ENCODE peak calls at places on chromosomes 16 and 17, in six cellular contexts. D is HEK293T; Y is NCI-H2081; M is body of pancreas; E is activated naive CD4-positive, alpha-beta T cell treated with Interleukin-2 at 50 U/mL for 16 hours; H is skeletal muscle cell. C is an unnamed sample.

GRCh38 chr17:27446569-27447301 is 9.5 kb upstream of the KSR1 start:
- DNase-seq in H (peak; percentile 84), M (no peak), D (no peak), Y (no peak), E (no peak), C (no peak)

GRCh38 chr16:83967838-83968482 is at the start of gene NECAB2:
- DNase-seq in H (no peak), D (peak; percentile 81), Y (no peak), E (no peak), M (peak; percentile 38), C (no peak)

GRCh38 chr17:77287432-77288068 is 146.8 kb downstream of the SEC14L1 start:
- DNase-seq in H (peak; percentile 79), E (no peak), M (peak; percentile 79), D (peak; percentile 44), Y (no peak), C (no peak)

GRCh38 chr16:54290203-54291106 is 3.9 kb upstream of the IRX3 start:
- DNase-seq in Y (no peak), E (no peak), M (no peak), H (no peak), D (no peak), C (no peak)

GRCh38 chr17:54899721-54900456 is 763 bp upstream of the TOM1L1 start:
- DNase-seq in D (no peak), Y (peak; percentile 56), E (no peak), M (no peak), H (no peak), C (no peak)

GRCh38 chr17:79981661-79982101 is 54.0 kb downstream of the TBC1D16 start:
- DNase-seq in E (no peak), Y (no peak), D (no peak), M (peak; percentile 8), H (no peak), C (no peak)

GRCh38 chr16:27932542-27933178 is 130.9 kb downstream of the GSG1L start:
- DNase-seq in E (no peak), Y (no peak), H (no peak), D (no peak), M (no peak), C (no peak)

GRCh38 chr17:81487487-81488275 is 24.9 kb downstream of the ACTG1 start:
- DNase-seq in Y (peak; percentile 73), M (peak; percentile 78), D (peak; percentile 95), H (no peak), E (peak; percentile 80), C (no peak)

GRCh38 chr17:1999557-2000251 is 25.4 kb downstream of the RTN4RL1 start:
- DNase-seq in H (no peak), E (no peak), Y (peak; percentile 18), D (no peak), M (peak; percentile 80), C (no peak)

GRCh38 chr16:24984903-24985675 is 30.1 kb downstream of the ARHGAP17 start:
- DNase-seq in D (no peak), M (no peak), E (no peak), Y (no peak), H (no peak), C (no peak)

GRCh38 chr17:3960764-3961163 is 3.5 kb downstream of the ATP2A3 start:
- DNase-seq in Y (no peak), H (peak; percentile 31), D (no peak), M (no peak), E (no peak), C (no peak)

GRCh38 chr16:75116081-75116910 is at the start of gene LDHD:
- DNase-seq in M (peak; percentile 91), Y (no peak), E (no peak), D (peak; percentile 60), H (no peak), C (no peak)

GRCh38 chr17:49995055-49995738 is at the start of gene DLX3:
- DNase-seq in D (peak; percentile 78), M (peak; percentile 67), E (peak; percentile 34), Y (peak; percentile 38), H (peak; percentile 6), C (peak; percentile 54)

GRCh38 chr16:50050802-50051201 is 15.0 kb upstream of the HEATR3 start:
- DNase-seq in H (no peak), Y (no peak), M (no peak), E (no peak), D (no peak), C (no peak)

GRCh38 chr17:73770115-73770848 is 126.0 kb upstream of the SDK2 start:
- DNase-seq in D (peak; percentile 59), M (peak; percentile 88), E (no peak), H (peak; percentile 23), Y (peak; percentile 78), C (no peak)

GRCh38 chr17:8256691-8257090 is 7.6 kb downstream of the PFAS start:
- DNase-seq in H (no peak), M (no peak), Y (no peak), E (no peak), D (no peak), C (no peak)

GRCh38 chr17:10622610-10623485 is 34.3 kb downstream of the MYH3 start:
- DNase-seq in E (no peak), D (no peak), M (no peak), H (no peak), Y (no peak), C (no peak)

GRCh38 chr17:56269509-56269908 is 116.2 kb downstream of the ANKFN1 start:
- DNase-seq in D (no peak), H (no peak), M (no peak), Y (no peak), E (no peak), C (no peak)

GRCh38 chr16:70568601-70569217 is 45.1 kb downstream of the SF3B3 start:
- DNase-seq in H (no peak), E (no peak), M (no peak), Y (no peak), D (no peak), C (no peak)

GRCh38 chr17:19579867-19580565 is 46.4 kb downstream of the SLC47A1 start:
- DNase-seq in D (no peak), M (no peak), Y (no peak), E (no peak), H (no peak), C (no peak)

GRCh38 chr16:22786691-22787090 is 27.3 kb upstream of the HS3ST2 start:
- DNase-seq in H (no peak), E (no peak), Y (no peak), M (no peak), D (no peak), C (no peak)

GRCh38 chr17:59892251-59892848 is 393 bp downstream of the TUBD1 start:
- DNase-seq in D (peak; percentile 18), E (peak; percentile 4), Y (no peak), M (no peak), H (no peak), C (no peak)

GRCh38 chr17:55089955-55090573 is 121.5 kb downstream of the STXBP4 start:
- DNase-seq in D (no peak), Y (no peak), H (no peak), E (peak; percentile 65), M (no peak), C (no peak)

GRCh38 chr17:17947309-17947708 is 24.9 kb downstream of the TOM1L2 start:
- DNase-seq in Y (no peak), D (no peak), H (no peak), M (no peak), E (no peak), C (no peak)

GRCh38 chr16:31402687-31403086 is 9.6 kb downstream of the ITGAD start:
- DNase-seq in H (no peak), E (no peak), M (no peak), Y (no peak), D (no peak), C (no peak)

GRCh38 chr17:78592991-78593329 is 15.8 kb upstream of the DNAH17 start:
- DNase-seq in D (no peak), Y (no peak), M (no peak), E (no peak), H (no peak), C (no peak)

GRCh38 chr16:58026139-58026704 is 668 bp downstream of the MMP15 start:
- DNase-seq in M (peak; percentile 67), E (peak; percentile 16), Y (peak; percentile 36), H (no peak), D (peak; percentile 52), C (no peak)

GRCh38 chr16:4123617-4124300 is 7.5 kb upstream of the ADCY9 start:
- DNase-seq in D (no peak), M (no peak), H (no peak), Y (no peak), E (no peak), C (no peak)

GRCh38 chr17:41736983-41737679 is 2.7 kb upstream of the HAP1 start:
- DNase-seq in D (no peak), E (no peak), M (no peak), Y (no peak), H (no peak), C (no peak)

GRCh38 chr16:30637952-30638351 is 12.8 kb upstream of the PRR14 start:
- DNase-seq in M (no peak), H (no peak), E (no peak), Y (no peak), D (peak; percentile 48), C (no peak)

GRCh38 chr16:9260665-9261064 is 169.2 kb downstream of the HAPSTR1 start:
- DNase-seq in M (peak; percentile 71), Y (no peak), H (no peak), E (no peak), D (no peak), C (no peak)

GRCh38 chr16:56337858-56338325 is 87.5 kb downstream of the AMFR start:
- DNase-seq in E (no peak), D (no peak), Y (no peak), M (no peak), H (no peak), C (no peak)

GRCh38 chr17:33049781-33050414 is 58.3 kb downstream of the SPACA3 start:
- DNase-seq in D (peak; percentile 58), M (peak; percentile 63), E (peak; percentile 29), Y (peak; percentile 9), H (no peak), C (no peak)

GRCh38 chr16:11152205-11152604 is 103.8 kb downstream of the SOCS1 start:
- DNase-seq in M (no peak), H (peak; percentile 17), E (no peak), D (no peak), Y (peak; percentile 41), C (no peak)

GRCh38 chr17:62587554-62587953 is 39.9 kb upstream of the MRC2 start:
- DNase-seq in H (no peak), M (no peak), Y (no peak), E (no peak), D (no peak), C (no peak)

GRCh38 chr17:78883090-78883532 is 19.9 kb downstream of the CEP295NL start:
- DNase-seq in E (no peak), H (no peak), Y (no peak), D (no peak), M (peak; percentile 51), C (no peak)

GRCh38 chr16:4704913-4705312 is 11.6 kb downstream of the NUDT16L1 start:
- DNase-seq in Y (no peak), D (no peak), E (no peak), H (no peak), M (no peak), C (no peak)

GRCh38 chr17:79500738-79501533 is 109.9 kb downstream of the RBFOX3 start:
- DNase-seq in D (no peak), H (no peak), Y (no peak), E (no peak), M (no peak), C (no peak)

GRCh38 chr16:4852221-4852872 is 5.1 kb downstream of the UBN1 start:
- DNase-seq in H (no peak), M (no peak), E (no peak), Y (no peak), D (no peak), C (no peak)

C was measured in NCI-H1417 treated with DMSO at 0.1 percent for 48 hours.